ENCODE peak calls at places on chromosome X, in four cellular contexts. One of them, this sample, is unnamed.
A peak's percentile ranks its signal among the peaks of the same experiment; 100 is the strongest.

GRCh38 chrX:109684136-109684535 is 48.9 kb downstream of the ACSL4 start:
- DNase-seq in HS-5: no peak
- DNase-seq in occipital lobe: no peak
- DNase-seq in heart right ventricle: no peak
- DNase-seq in this sample: no peak

GRCh38 chrX:154333837-154334271 is 38.3 kb downstream of the TKTL1 start:
- DNase-seq in HS-5: no peak
- DNase-seq in occipital lobe: no peak
- DNase-seq in heart right ventricle: no peak
- DNase-seq in this sample: no peak

GRCh38 chrX:16882188-16882587 is 12.0 kb upstream of the RBBP7 start:
- DNase-seq in HS-5: no peak
- DNase-seq in occipital lobe: peak; percentile 12
- DNase-seq in heart right ventricle: peak; percentile 16
- DNase-seq in this sample: no peak

GRCh38 chrX:9595131-9595530 is 130.3 kb downstream of the TBL1X start:
- DNase-seq in HS-5: no peak
- DNase-seq in occipital lobe: no peak
- DNase-seq in heart right ventricle: no peak
- DNase-seq in this sample: no peak

GRCh38 chrX:11533211-11533651 is 132.5 kb downstream of the ARHGAP6 start:
- DNase-seq in HS-5: peak; percentile 40
- DNase-seq in occipital lobe: no peak
- DNase-seq in heart right ventricle: no peak
- DNase-seq in this sample: peak; percentile 61

GRCh38 chrX:121635141-121635540 is 587.7 kb downstream of the GLUD2 start:
- DNase-seq in HS-5: peak; percentile 14
- DNase-seq in occipital lobe: no peak
- DNase-seq in heart right ventricle: no peak
- DNase-seq in this sample: no peak

GRCh38 chrX:149830192-149830873 is 48.6 kb downstream of the MAGEA9 start:
- DNase-seq in HS-5: no peak
- DNase-seq in occipital lobe: no peak
- DNase-seq in heart right ventricle: no peak
- DNase-seq in this sample: no peak

GRCh38 chrX:97446298-97446882 is 562.7 kb downstream of the RPA4 start:
- DNase-seq in HS-5: no peak
- DNase-seq in occipital lobe: no peak
- DNase-seq in heart right ventricle: no peak
- DNase-seq in this sample: no peak

GRCh38 chrX:55907968-55908607 is 190.5 kb downstream of the RRAGB start:
- DNase-seq in HS-5: no peak
- DNase-seq in occipital lobe: no peak
- DNase-seq in heart right ventricle: peak; percentile 41
- DNase-seq in this sample: no peak